ENCODE peak calls at places on chromosomes 3 and 15, in eight cellular contexts. One of them, this sample, is unnamed.

GRCh38 chr3:43345877-43346276 is 59.5 kb downstream of the SNRK start:
- DNase-seq in lung: no peak
- DNase-seq in GM06990: no peak
- DNase-seq in fibroblast of lung: no peak
- DNase-seq in esophagus squamous epithelium: no peak
- DNase-seq in foreskin fibroblast: peak
- DNase-seq in neuronal stem cell: no peak
- DNase-seq in AG10803: peak
- DNase-seq in this sample: no peak

GRCh38 chr3:50165388-50166308 is 10.5 kb downstream of the SEMA3F start:
- DNase-seq in lung: no peak
- DNase-seq in GM06990: no peak
- DNase-seq in fibroblast of lung: peak
- DNase-seq in esophagus squamous epithelium: no peak
- DNase-seq in foreskin fibroblast: peak
- DNase-seq in neuronal stem cell: no peak
- DNase-seq in AG10803: peak
- DNase-seq in this sample: no peak

GRCh38 chr15:42593143-42593542 is 17.7 kb downstream of the STARD9 start:
- DNase-seq in lung: no peak
- DNase-seq in GM06990: no peak
- DNase-seq in fibroblast of lung: no peak
- DNase-seq in esophagus squamous epithelium: no peak
- DNase-seq in foreskin fibroblast: peak
- DNase-seq in neuronal stem cell: no peak
- DNase-seq in AG10803: peak
- DNase-seq in this sample: no peak

GRCh38 chr15:81611679-81612078 is 237.7 kb upstream of the TMC3 start:
- DNase-seq in lung: no peak
- DNase-seq in GM06990: no peak
- DNase-seq in fibroblast of lung: no peak
- DNase-seq in esophagus squamous epithelium: no peak
- DNase-seq in foreskin fibroblast: no peak
- DNase-seq in neuronal stem cell: no peak
- DNase-seq in AG10803: no peak
- DNase-seq in this sample: no peak

GRCh38 chr3:150317469-150317868 is 90.6 kb upstream of the TSC22D2 start:
- DNase-seq in lung: no peak
- DNase-seq in GM06990: no peak
- DNase-seq in fibroblast of lung: no peak
- DNase-seq in esophagus squamous epithelium: no peak
- DNase-seq in foreskin fibroblast: no peak
- DNase-seq in neuronal stem cell: no peak
- DNase-seq in AG10803: no peak
- DNase-seq in this sample: no peak

GRCh38 chr3:129893616-129894070 is at the start of gene TMCC1:
- DNase-seq in lung: peak
- DNase-seq in GM06990: peak
- DNase-seq in fibroblast of lung: peak
- DNase-seq in esophagus squamous epithelium: peak
- DNase-seq in foreskin fibroblast: peak
- DNase-seq in neuronal stem cell: peak
- DNase-seq in AG10803: peak
- DNase-seq in this sample: peak

GRCh38 chr15:29921130-29921601 is 98.9 kb upstream of the TJP1 start:
- DNase-seq in lung: no peak
- DNase-seq in GM06990: no peak
- DNase-seq in fibroblast of lung: no peak
- DNase-seq in esophagus squamous epithelium: no peak
- DNase-seq in foreskin fibroblast: no peak
- DNase-seq in neuronal stem cell: no peak
- DNase-seq in AG10803: no peak
- DNase-seq in this sample: no peak

GRCh38 chr15:74906193-74906449 is 530 bp downstream of the FAM219B start:
- DNase-seq in lung: peak
- DNase-seq in GM06990: no peak
- DNase-seq in fibroblast of lung: no peak
- DNase-seq in esophagus squamous epithelium: no peak
- DNase-seq in foreskin fibroblast: peak
- DNase-seq in neuronal stem cell: no peak
- DNase-seq in AG10803: no peak
- DNase-seq in this sample: no peak

GRCh38 chr3:13261104-13261800 is 158.9 kb downstream of the NUP210 start:
- DNase-seq in lung: no peak
- DNase-seq in GM06990: no peak
- DNase-seq in fibroblast of lung: no peak
- DNase-seq in esophagus squamous epithelium: no peak
- DNase-seq in foreskin fibroblast: no peak
- DNase-seq in neuronal stem cell: no peak
- DNase-seq in AG10803: no peak
- DNase-seq in this sample: no peak

GRCh38 chr3:196525141-196525540 is 10.0 kb upstream of the SMCO1 start:
- DNase-seq in lung: no peak
- DNase-seq in GM06990: no peak
- DNase-seq in fibroblast of lung: no peak
- DNase-seq in esophagus squamous epithelium: no peak
- DNase-seq in foreskin fibroblast: no peak
- DNase-seq in neuronal stem cell: no peak
- DNase-seq in AG10803: no peak
- DNase-seq in this sample: no peak

GRCh38 chr3:102979682-102980378 is 545.0 kb downstream of the ZPLD1 start:
- DNase-seq in lung: peak
- DNase-seq in GM06990: no peak
- DNase-seq in fibroblast of lung: peak
- DNase-seq in esophagus squamous epithelium: no peak
- DNase-seq in foreskin fibroblast: peak
- DNase-seq in neuronal stem cell: no peak
- DNase-seq in AG10803: peak
- DNase-seq in this sample: peak

GRCh38 chr15:74402873-74403589 is 30.7 kb downstream of the SEMA7A start:
- DNase-seq in lung: peak
- DNase-seq in GM06990: peak
- DNase-seq in fibroblast of lung: no peak
- DNase-seq in esophagus squamous epithelium: no peak
- DNase-seq in foreskin fibroblast: no peak
- DNase-seq in neuronal stem cell: no peak
- DNase-seq in AG10803: no peak
- DNase-seq in this sample: no peak

GRCh38 chr3:31960793-31961431 is 20.1 kb downstream of the OSBPL10 start:
- DNase-seq in lung: no peak
- DNase-seq in GM06990: no peak
- DNase-seq in fibroblast of lung: peak
- DNase-seq in esophagus squamous epithelium: no peak
- DNase-seq in foreskin fibroblast: peak
- DNase-seq in neuronal stem cell: no peak
- DNase-seq in AG10803: peak
- DNase-seq in this sample: no peak

GRCh38 chr15:29401644-29402043 is 132.0 kb upstream of the NSMCE3 start:
- DNase-seq in lung: no peak
- DNase-seq in GM06990: no peak
- DNase-seq in fibroblast of lung: no peak
- DNase-seq in esophagus squamous epithelium: no peak
- DNase-seq in foreskin fibroblast: no peak
- DNase-seq in neuronal stem cell: no peak
- DNase-seq in AG10803: no peak
- DNase-seq in this sample: no peak

GRCh38 chr3:5006755-5007202 is 27.5 kb downstream of the BHLHE40 start:
- DNase-seq in lung: no peak
- DNase-seq in GM06990: peak
- DNase-seq in fibroblast of lung: no peak
- DNase-seq in esophagus squamous epithelium: no peak
- DNase-seq in foreskin fibroblast: no peak
- DNase-seq in neuronal stem cell: no peak
- DNase-seq in AG10803: no peak
- DNase-seq in this sample: no peak

GRCh38 chr3:197514786-197515090 is 41.0 kb downstream of the BDH1 start:
- DNase-seq in lung: no peak
- DNase-seq in GM06990: no peak
- DNase-seq in fibroblast of lung: no peak
- DNase-seq in esophagus squamous epithelium: no peak
- DNase-seq in foreskin fibroblast: no peak
- DNase-seq in neuronal stem cell: no peak
- DNase-seq in AG10803: no peak
- DNase-seq in this sample: no peak

GRCh38 chr3:39378957-39379777 is 4.0 kb upstream of the SLC25A38 start:
- DNase-seq in lung: no peak
- DNase-seq in GM06990: no peak
- DNase-seq in fibroblast of lung: no peak
- DNase-seq in esophagus squamous epithelium: no peak
- DNase-seq in foreskin fibroblast: no peak
- DNase-seq in neuronal stem cell: no peak
- DNase-seq in AG10803: no peak
- DNase-seq in this sample: no peak

GRCh38 chr15:77464129-77464865 is 43.6 kb downstream of the HMG20A start:
- DNase-seq in lung: no peak
- DNase-seq in GM06990: no peak
- DNase-seq in fibroblast of lung: no peak
- DNase-seq in esophagus squamous epithelium: no peak
- DNase-seq in foreskin fibroblast: peak
- DNase-seq in neuronal stem cell: no peak
- DNase-seq in AG10803: peak
- DNase-seq in this sample: no peak

GRCh38 chr15:70096975-70097336 is 761 bp downstream of the TLE3 start:
- DNase-seq in lung: no peak
- DNase-seq in GM06990: peak
- DNase-seq in fibroblast of lung: no peak
- DNase-seq in esophagus squamous epithelium: no peak
- DNase-seq in foreskin fibroblast: no peak
- DNase-seq in neuronal stem cell: peak
- DNase-seq in AG10803: no peak
- DNase-seq in this sample: no peak

GRCh38 chr15:48031466-48031865 is 89.3 kb upstream of the SLC24A5 start:
- DNase-seq in lung: no peak
- DNase-seq in GM06990: no peak
- DNase-seq in fibroblast of lung: no peak
- DNase-seq in esophagus squamous epithelium: no peak
- DNase-seq in foreskin fibroblast: no peak
- DNase-seq in neuronal stem cell: no peak
- DNase-seq in AG10803: no peak
- DNase-seq in this sample: no peak

GRCh38 chr15:89129816-89130134 is 41.5 kb downstream of the ABHD2 start:
- DNase-seq in lung: no peak
- DNase-seq in GM06990: no peak
- DNase-seq in fibroblast of lung: no peak
- DNase-seq in esophagus squamous epithelium: no peak
- DNase-seq in foreskin fibroblast: no peak
- DNase-seq in neuronal stem cell: no peak
- DNase-seq in AG10803: no peak
- DNase-seq in this sample: no peak
- H3K4me3 ChIP-seq in lung: no peak
- H3K4me3 ChIP-seq in GM06990: no peak
- H3K4me3 ChIP-seq in fibroblast of lung: no peak
- H3K4me3 ChIP-seq in esophagus squamous epithelium: no peak
- H3K4me3 ChIP-seq in foreskin fibroblast: no peak
- H3K4me3 ChIP-seq in neuronal stem cell: no peak
- H3K4me3 ChIP-seq in AG10803: no peak
- H3K4me3 ChIP-seq in this sample: no peak

DNA sequence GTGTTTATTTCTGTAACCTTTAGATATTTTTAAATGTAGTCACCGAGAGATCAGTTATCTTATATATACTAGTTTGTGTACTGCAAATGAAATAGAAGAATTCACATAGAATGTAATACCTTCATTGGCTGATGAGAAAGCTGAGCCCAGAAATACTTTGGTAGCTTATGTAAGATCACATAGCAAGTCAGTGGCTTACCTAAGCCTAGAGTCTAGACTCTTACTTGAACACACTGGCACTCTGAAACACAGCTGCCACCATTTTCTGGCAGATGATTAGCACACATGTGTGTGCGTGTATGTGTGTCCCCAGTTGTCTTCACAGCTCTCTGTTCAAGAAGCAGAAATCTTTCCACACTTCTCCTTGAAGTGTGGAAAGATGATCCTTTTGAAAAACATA is 124.3 kb downstream of the NEO1 start:
- DNase-seq in lung: no peak
- DNase-seq in GM06990: no peak
- DNase-seq in fibroblast of lung: no peak
- DNase-seq in esophagus squamous epithelium: no peak
- DNase-seq in foreskin fibroblast: no peak
- DNase-seq in neuronal stem cell: no peak
- DNase-seq in AG10803: no peak
- DNase-seq in this sample: no peak
- H3K4me3 ChIP-seq in lung: no peak
- H3K4me3 ChIP-seq in GM06990: no peak
- H3K4me3 ChIP-seq in fibroblast of lung: no peak
- H3K4me3 ChIP-seq in esophagus squamous epithelium: no peak
- H3K4me3 ChIP-seq in foreskin fibroblast: no peak
- H3K4me3 ChIP-seq in neuronal stem cell: no peak
- H3K4me3 ChIP-seq in AG10803: no peak
- H3K4me3 ChIP-seq in this sample: no peak

GRCh38 chr3:159627634-159628033 is 361.0 kb upstream of the IL12A start:
- DNase-seq in lung: no peak
- DNase-seq in GM06990: no peak
- DNase-seq in fibroblast of lung: no peak
- DNase-seq in esophagus squamous epithelium: no peak
- DNase-seq in foreskin fibroblast: no peak
- DNase-seq in neuronal stem cell: no peak
- DNase-seq in AG10803: no peak
- DNase-seq in this sample: no peak
- H3K4me3 ChIP-seq in lung: no peak
- H3K4me3 ChIP-seq in GM06990: no peak
- H3K4me3 ChIP-seq in fibroblast of lung: no peak
- H3K4me3 ChIP-seq in esophagus squamous epithelium: no peak
- H3K4me3 ChIP-seq in foreskin fibroblast: no peak
- H3K4me3 ChIP-seq in neuronal stem cell: no peak
- H3K4me3 ChIP-seq in AG10803: no peak
- H3K4me3 ChIP-seq in this sample: no peak

GRCh38 chr3:127743676-127744075 is 70.9 kb downstream of the ABTB1 start:
- DNase-seq in lung: no peak
- DNase-seq in GM06990: no peak
- DNase-seq in fibroblast of lung: no peak
- DNase-seq in esophagus squamous epithelium: no peak
- DNase-seq in foreskin fibroblast: no peak
- DNase-seq in neuronal stem cell: no peak
- DNase-seq in AG10803: no peak
- DNase-seq in this sample: no peak
- H3K4me3 ChIP-seq in lung: no peak
- H3K4me3 ChIP-seq in GM06990: no peak
- H3K4me3 ChIP-seq in fibroblast of lung: no peak
- H3K4me3 ChIP-seq in esophagus squamous epithelium: no peak
- H3K4me3 ChIP-seq in foreskin fibroblast: no peak
- H3K4me3 ChIP-seq in neuronal stem cell: no peak
- H3K4me3 ChIP-seq in AG10803: no peak
- H3K4me3 ChIP-seq in this sample: no peak

DNA sequence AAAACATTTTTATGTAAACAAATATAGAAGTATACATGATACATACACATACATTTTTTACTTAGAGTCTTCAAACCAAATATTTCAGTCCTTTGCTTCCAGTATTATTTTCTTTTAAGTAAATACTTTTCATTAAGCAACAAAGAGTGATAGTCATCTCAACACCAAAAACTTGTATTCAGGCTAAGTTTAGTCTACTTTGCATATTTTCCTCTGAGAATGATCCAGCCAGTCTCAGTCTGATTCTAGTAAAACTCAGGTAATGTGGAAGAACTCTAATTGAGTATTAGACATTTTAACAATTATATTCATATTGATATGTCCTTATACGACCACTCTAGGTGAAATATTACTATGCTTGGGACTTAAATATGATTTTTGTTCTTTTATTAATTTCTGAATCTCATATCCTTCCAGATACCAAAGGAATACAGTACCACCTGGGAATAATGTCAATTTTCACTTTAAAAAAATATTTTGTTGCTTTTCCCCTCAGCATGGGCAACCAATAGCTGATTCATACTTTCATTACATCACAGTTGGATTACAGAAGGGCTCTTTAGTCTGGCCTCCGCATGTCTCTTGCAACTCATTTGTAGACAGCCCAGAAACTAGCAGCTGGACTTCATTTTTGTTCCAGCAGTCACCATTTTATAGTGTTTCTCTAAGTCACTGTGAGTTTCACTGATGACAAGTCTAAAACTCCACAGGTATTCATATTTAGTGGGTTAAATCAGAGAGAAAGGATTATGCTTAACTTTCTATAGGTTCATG is 390.4 kb downstream of the ZBTB20 start:
- DNase-seq in lung: no peak
- DNase-seq in GM06990: peak
- DNase-seq in fibroblast of lung: peak
- DNase-seq in esophagus squamous epithelium: no peak
- DNase-seq in foreskin fibroblast: peak
- DNase-seq in neuronal stem cell: no peak
- DNase-seq in AG10803: peak
- DNase-seq in this sample: no peak
- H3K4me3 ChIP-seq in lung: no peak
- H3K4me3 ChIP-seq in GM06990: no peak
- H3K4me3 ChIP-seq in fibroblast of lung: no peak
- H3K4me3 ChIP-seq in esophagus squamous epithelium: no peak
- H3K4me3 ChIP-seq in foreskin fibroblast: no peak
- H3K4me3 ChIP-seq in neuronal stem cell: no peak
- H3K4me3 ChIP-seq in AG10803: peak
- H3K4me3 ChIP-seq in this sample: no peak

This sample was measured in thoracic aorta.